ENCODE peak calls at places on chromosome 10, in eight cellular contexts. X is thyroid gland, M is GM12892, T is ovary, F is uterus, W is erythroblast, U is HCT116, A is upper lobe of left lung. B is an unnamed sample.

GRCh38 chr10:120459185-120459584 is 2.2 kb downstream of the PLPP4 start:
- DNase-seq in U (no peak), A (no peak), F (no peak), W (peak; percentile 96), M (no peak), X (no peak), T (no peak), B (no peak)

GRCh38 chr10:113011592-113012374 is 61.7 kb downstream of the TCF7L2 start:
- DNase-seq in W (no peak), M (no peak), U (no peak), T (no peak), A (no peak), X (no peak), F (no peak), B (no peak)

GRCh38 chr10:27470890-27471289 is 33.2 kb upstream of the RAB18 start:
- DNase-seq in M (no peak), A (no peak), U (no peak), W (no peak), T (no peak), F (no peak), X (no peak), B (no peak)

GRCh38 chr10:33385016-33385415 is 50.5 kb upstream of the NRP1 start:
- DNase-seq in W (no peak), M (no peak), A (no peak), U (no peak), X (no peak), T (no peak), F (no peak), B (no peak)

GRCh38 chr10:81600185-81600584 is 274.8 kb upstream of the NRG3 start:
- DNase-seq in M (no peak), T (no peak), X (no peak), A (no peak), U (no peak), F (no peak), W (no peak), B (no peak)

GRCh38 chr10:97515260-97515978 is 16.7 kb downstream of the UBTD1 start:
- DNase-seq in X (no peak), W (no peak), U (no peak), M (no peak), F (no peak), A (no peak), T (no peak), B (no peak)

GRCh38 chr10:1358860-1359598 is 302.8 kb downstream of the WDR37 start:
- DNase-seq in W (no peak), X (no peak), F (no peak), T (no peak), U (no peak), A (no peak), M (no peak), B (no peak)

GRCh38 chr10:71746344-71747037 is 26.8 kb downstream of the VSIR start:
- DNase-seq in M (no peak), T (no peak), U (no peak), F (peak; percentile 49), X (peak; percentile 61), W (peak; percentile 94), A (peak; percentile 77), B (peak; percentile 57)

GRCh38 chr10:88028654-88029053 is 165.2 kb downstream of the PTEN start:
- DNase-seq in U (no peak), W (no peak), T (no peak), A (no peak), F (no peak), X (no peak), M (no peak), B (no peak)
- TF ChIP-seq POLR2A in U (no peak), W (no peak), T (no peak), A (no peak), F (no peak), X (no peak), M (no peak), B (no peak)

GRCh38 chr10:25178411-25178810 is 3.6 kb downstream of the GPR158 start:
- DNase-seq in X (no peak), U (no peak), A (no peak), M (no peak), T (no peak), W (no peak), F (no peak), B (no peak)
- TF ChIP-seq POLR2A in X (no peak), U (no peak), A (no peak), M (no peak), T (no peak), W (no peak), F (no peak), B (no peak)

DNA sequence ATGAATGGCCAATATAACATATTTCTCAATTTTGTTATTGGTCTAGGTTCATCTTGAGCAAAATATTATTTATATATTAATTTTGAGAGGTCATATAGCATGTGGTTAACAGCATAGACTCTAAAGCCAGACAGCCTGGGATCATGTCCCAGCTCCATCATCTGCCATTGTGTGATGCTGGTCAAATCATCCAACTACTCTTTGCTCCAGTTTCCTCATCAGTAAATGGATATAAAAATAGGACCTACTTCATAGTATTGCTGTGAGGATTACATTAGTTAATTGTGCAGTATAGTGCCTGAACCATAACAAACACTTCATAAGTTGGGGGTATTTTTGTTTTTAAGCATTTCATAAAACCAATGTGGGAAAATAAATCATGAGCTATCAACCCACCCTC is 199.0 kb downstream of the KIAA1217 start:
- DNase-seq in X (no peak), A (no peak), M (no peak), U (no peak), W (no peak), T (no peak), F (no peak), B (no peak)
- TF ChIP-seq POLR2A in X (no peak), A (no peak), M (no peak), U (no peak), W (no peak), T (no peak), F (no peak), B (no peak)

DNA sequence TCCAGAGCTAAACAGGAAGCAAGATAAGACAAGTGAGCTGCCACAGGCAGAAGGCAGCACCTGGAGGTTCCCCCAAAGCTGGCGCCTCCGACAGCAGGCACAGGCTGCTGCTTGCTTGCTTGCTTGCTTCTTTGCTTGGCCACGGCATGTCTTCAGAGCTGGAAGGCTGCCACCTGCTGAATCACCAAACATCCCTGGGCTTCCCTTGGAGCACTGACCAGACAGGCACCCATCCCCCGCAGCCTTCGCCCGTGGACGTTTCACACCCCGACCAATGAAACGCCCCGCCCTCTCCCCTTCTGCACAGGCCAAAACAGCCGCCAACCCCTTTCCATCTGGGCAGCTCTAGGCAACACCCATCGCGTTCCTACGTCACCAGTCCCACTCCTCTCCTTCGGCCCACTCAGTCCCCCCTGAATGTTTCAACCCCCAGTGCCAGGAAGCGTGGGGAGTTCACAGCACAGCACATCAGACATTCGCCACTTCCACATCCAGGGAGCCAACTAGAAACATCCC is 1.7 kb downstream of the SGMS1 start:
- DNase-seq in F (peak; percentile 99), X (peak; percentile 99), A (peak; percentile 96), T (peak; percentile 99), U (peak; percentile 75), M (peak; percentile 36), W (peak; percentile 92), B (peak; percentile 95)
- TF ChIP-seq POLR2A in F (peak; percentile 32), X (no peak), A (peak; percentile 60), T (peak; percentile 83), U (no peak), M (no peak), W (peak; percentile 67), B (no peak)

DNA sequence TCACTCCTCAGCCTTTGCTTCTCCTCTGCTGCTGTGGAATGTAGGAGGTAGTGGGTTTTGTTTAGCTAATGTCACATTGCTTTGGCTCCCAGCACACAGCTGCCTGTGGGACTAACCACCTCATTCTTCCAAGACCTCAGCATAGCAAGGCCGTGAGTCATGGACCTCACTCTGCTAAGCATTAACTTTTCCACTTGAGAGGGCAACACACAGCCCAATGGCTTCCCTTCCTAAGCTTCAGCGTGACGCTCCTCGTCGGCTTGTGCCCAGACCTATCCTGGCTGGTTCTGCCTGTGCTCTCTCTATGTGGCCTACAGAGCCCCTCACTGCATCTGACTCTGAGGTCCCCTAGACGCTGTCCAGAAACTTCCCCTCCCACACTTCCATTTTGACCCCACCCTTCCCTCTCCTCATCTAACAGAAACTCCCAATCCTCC is 23.3 kb downstream of the MYOF start:
- DNase-seq in A (peak; percentile 92), W (no peak), M (no peak), F (peak; percentile 90), T (peak; percentile 77), X (peak; percentile 91), U (peak; percentile 97), B (peak; percentile 63)
- TF ChIP-seq POLR2A in A (peak; percentile 49), W (no peak), M (no peak), F (peak; percentile 24), T (no peak), X (no peak), U (no peak), B (no peak)